ENCODE peak calls at places on chromosomes 5 and 9, in five cellular contexts. B, M, U, R and T are unnamed samples.

GRCh38 chr5:757931-758697 is 26.4 kb downstream of the ZDHHC11B start:
- DNase-seq in B (peak; percentile 54), M (peak; percentile 60), U (peak; percentile 61), R (no peak), T (no peak)

GRCh38 chr9:134492721-134493470 is 148.7 kb upstream of the COL5A1 start:
- DNase-seq in B (no peak), M (no peak), U (peak; percentile 40), R (no peak), T (no peak)

GRCh38 chr5:17233488-17233887 is 16.1 kb downstream of the BASP1 start:
- DNase-seq in B (no peak), M (no peak), U (no peak), R (no peak), T (no peak)

GRCh38 chr9:111598730-111599091 is 736 bp downstream of the PTGR1 start:
- DNase-seq in B (no peak), M (no peak), U (peak; percentile 62), R (no peak), T (peak; percentile 39)

GRCh38 chr5:140481758-140482157 is 65.7 kb upstream of the EIF4EBP3 start:
- DNase-seq in B (no peak), M (no peak), U (no peak), R (no peak), T (peak; percentile 50)

GRCh38 chr9:89667730-89668129 is 62.9 kb downstream of the GADD45G start:
- DNase-seq in B (no peak), M (no peak), U (peak; percentile 75), R (no peak), T (no peak)

GRCh38 chr9:117394655-117395054 is 20.2 kb downstream of the ASTN2 start:
- DNase-seq in B (no peak), M (no peak), U (no peak), R (no peak), T (no peak)

GRCh38 chr5:87102841-87103240 is 164.8 kb upstream of the RASA1 start:
- DNase-seq in B (no peak), M (no peak), U (no peak), R (no peak), T (no peak)

GRCh38 chr9:129240581-129241211 is 62.6 kb upstream of the IER5L start:
- DNase-seq in B (no peak), M (no peak), U (peak; percentile 30), R (no peak), T (no peak)

GRCh38 chr9:136092353-136092650 is 2.8 kb downstream of the NACC2 start:
- DNase-seq in B (no peak), M (no peak), U (no peak), R (no peak), T (no peak)

GRCh38 chr5:93055556-93055955 is 525.5 kb downstream of the NR2F1-AS1 start:
- DNase-seq in B (no peak), M (no peak), U (no peak), R (no peak), T (no peak)

GRCh38 chr9:31730398-31730797 is 654.0 kb upstream of the ACO1 start:
- DNase-seq in B (no peak), M (no peak), U (peak; percentile 37), R (no peak), T (no peak)

GRCh38 chr9:948497-948896 is 28.0 kb upstream of the DMRT3 start:
- DNase-seq in B (no peak), M (no peak), U (no peak), R (no peak), T (no peak)

GRCh38 chr9:3675964-3676363 is 150.2 kb upstream of the RFX3 start:
- DNase-seq in B (no peak), M (no peak), U (no peak), R (no peak), T (no peak)

GRCh38 chr9:79134654-79135053 is 437.1 kb upstream of the TLE4 start:
- DNase-seq in B (no peak), M (peak; percentile 66), U (no peak), R (no peak), T (peak; percentile 71)